ENCODE peak calls at places on chromosomes 4 and X, in nine cellular contexts. E is cardiac muscle cell; N is testis; T is tibial nerve; C is CD4-positive, alpha-beta T cell; A is A549; L is psoas muscle; J is K562; D is glutamatergic neuron. O is an unnamed sample.

GRCh38 chr4:88814043-88814617 is 116.5 kb upstream of the NAP1L5 start:
- DNase-seq in L (no peak), N (peak), A (no peak), E (no peak), C (no peak), J (peak), T (no peak), D (no peak), O (no peak)

GRCh38 chr4:3276961-3277360 is 15.9 kb upstream of the RGS12 start:
- DNase-seq in A (no peak), E (peak), L (no peak), T (no peak), J (no peak), N (no peak), D (no peak), C (no peak), O (no peak)

GRCh38 chrX:39996561-39996960 is 101.2 kb downstream of the BCOR start:
- DNase-seq in A (no peak), C (no peak), J (no peak), T (no peak), N (no peak), D (no peak), E (no peak), L (no peak), O (no peak)

GRCh38 chrX:67415937-67416336 is 127.9 kb upstream of the AR start:
- DNase-seq in J (no peak), A (no peak), C (no peak), L (no peak), T (no peak), D (no peak), E (no peak), N (no peak), O (no peak)

GRCh38 chrX:10524578-10524977 is 95.8 kb downstream of the MID1 start:
- DNase-seq in J (no peak), E (peak), D (no peak), L (no peak), A (no peak), T (no peak), N (no peak), C (no peak), O (no peak)

GRCh38 chr4:6239968-6240367 is 29.7 kb upstream of the WFS1 start:
- DNase-seq in C (peak), N (no peak), T (no peak), E (no peak), L (no peak), D (peak), J (no peak), A (no peak), O (no peak)

GRCh38 chrX:48989483-48989882 is 12.6 kb downstream of the GRIPAP1 start:
- DNase-seq in N (no peak), C (no peak), J (no peak), L (no peak), A (no peak), E (peak), D (no peak), T (no peak), O (no peak)

GRCh38 chrX:130741584-130741983 is 161.4 kb downstream of the ENOX2 start:
- DNase-seq in D (no peak), C (no peak), T (no peak), A (no peak), E (no peak), L (no peak), N (no peak), J (no peak), O (no peak)

GRCh38 chr4:133096972-133097371 is 52.1 kb upstream of the PCDH10 start:
- DNase-seq in T (no peak), D (no peak), C (no peak), J (no peak), L (no peak), A (no peak), N (no peak), E (no peak), O (no peak)

GRCh38 chr4:87306056-87306455 is 16.6 kb downstream of the HSD17B13 start:
- DNase-seq in D (no peak), N (no peak), E (no peak), L (no peak), T (no peak), A (no peak), C (no peak), J (no peak), O (no peak)

GRCh38 chr4:138982754-138983153 is 32.8 kb upstream of the NOCT start:
- DNase-seq in D (no peak), A (no peak), J (no peak), L (no peak), C (no peak), E (no peak), N (no peak), T (no peak), O (no peak)

GRCh38 chrX:57156397-57157049 is 19.3 kb upstream of the SPIN2A start:
- DNase-seq in T (no peak), J (peak), A (peak), D (peak), C (no peak), E (peak), N (peak), L (no peak), O (no peak)

GRCh38 chrX:117990438-117990837 is 126.2 kb downstream of the KLHL13 start:
- DNase-seq in E (no peak), A (no peak), D (no peak), C (no peak), J (no peak), T (no peak), L (no peak), N (no peak), O (no peak)

GRCh38 chr4:185656467-185656890 is 121.2 kb upstream of the PDLIM3 start:
- DNase-seq in J (no peak), T (no peak), C (no peak), N (no peak), D (no peak), E (peak), A (no peak), L (peak), O (no peak)

GRCh38 chrX:44898411-44899221 is 25.6 kb downstream of the KDM6A start:
- DNase-seq in A (no peak), D (no peak), J (peak), N (no peak), C (no peak), E (peak), L (no peak), T (no peak), O (no peak)

GRCh38 chrX:63281465-63281864 is 69.7 kb downstream of the SPIN4 start:
- DNase-seq in C (no peak), D (no peak), J (no peak), L (no peak), T (no peak), N (no peak), A (no peak), E (no peak), O (no peak)

DNA sequence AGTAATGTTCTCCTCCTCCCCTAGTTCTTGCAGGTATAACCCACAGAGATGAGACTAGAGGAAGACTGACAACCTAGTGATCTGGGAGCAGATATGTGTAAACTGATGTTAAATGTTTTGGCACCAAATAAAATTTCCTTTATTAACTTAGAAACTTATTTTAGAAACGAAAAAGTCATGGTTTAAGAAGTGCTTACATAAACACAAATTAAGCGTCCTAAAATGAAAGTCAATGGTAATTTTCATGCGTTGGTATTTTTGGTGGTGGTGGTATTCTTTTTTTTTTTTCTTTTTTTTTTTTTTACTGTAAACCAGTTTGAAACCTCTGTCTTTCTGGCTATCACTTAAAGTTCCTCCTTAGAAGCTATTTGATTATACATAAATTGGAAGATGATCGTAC is 1438.1 kb upstream of the TENM3 start:
- DNase-seq in E (no peak), A (no peak), T (no peak), C (no peak), J (no peak), L (no peak), N (no peak), D (no peak), O (no peak)
- TF ChIP-seq CTCF in E (no peak), A (no peak), T (no peak), C (no peak), J (no peak), L (no peak), N (no peak), D (no peak), O (no peak)

GRCh38 chrX:13748486-13748885 is 13.9 kb downstream of the OFD1 start:
- DNase-seq in A (no peak), D (no peak), C (no peak), E (no peak), J (no peak), T (no peak), N (no peak), L (no peak), O (no peak)

GRCh38 chrX:13752141-13752540 is 17.6 kb downstream of the OFD1 start:
- DNase-seq in A (no peak), J (no peak), T (no peak), N (no peak), C (no peak), D (no peak), L (no peak), E (no peak), O (no peak)

GRCh38 chrX:13750812-13751211 is 16.3 kb downstream of the OFD1 start:
- DNase-seq in J (no peak), T (no peak), N (no peak), C (no peak), E (no peak), A (no peak), D (no peak), L (no peak), O (no peak)

GRCh38 chrX:13750204-13750603 is 15.7 kb downstream of the OFD1 start:
- DNase-seq in C (no peak), A (peak), T (no peak), E (peak), N (no peak), L (no peak), D (no peak), J (peak), O (no peak)

DNA sequence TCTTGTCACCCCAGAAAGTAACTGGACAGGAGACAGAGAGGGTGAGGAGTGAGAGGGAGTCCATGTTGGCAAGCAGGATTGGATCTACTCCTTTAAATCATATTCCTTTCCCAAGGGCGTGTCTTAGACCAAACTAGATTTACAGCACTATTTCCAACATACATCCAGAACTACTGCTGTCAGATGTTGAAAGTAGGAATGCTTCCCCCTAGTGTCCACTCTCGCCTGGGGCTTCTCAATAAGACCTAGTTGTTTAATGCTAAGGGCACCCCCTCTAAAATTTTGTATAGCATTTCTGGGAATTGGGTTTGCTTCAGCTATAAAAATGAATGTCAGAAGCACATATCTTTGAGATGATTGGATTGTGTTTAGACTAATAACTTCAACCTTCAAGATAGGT is 13.3 kb downstream of the OFD1 start:
- DNase-seq in C (peak), N (peak), D (peak), A (peak), J (peak), E (peak), L (no peak), T (no peak), O (no peak)
- TF ChIP-seq CTCF in C (no peak), N (peak), D (no peak), A (peak), J (peak), E (peak), L (peak), T (peak), O (no peak)

GRCh38 chr4:16492872-16493271 is 266.6 kb upstream of the TAPT1 start:
- DNase-seq in C (no peak), D (no peak), N (no peak), E (no peak), T (no peak), L (no peak), A (no peak), J (no peak), O (no peak)

GRCh38 chr4:16498978-16499377 is 272.7 kb upstream of the TAPT1 start:
- DNase-seq in T (no peak), A (no peak), L (no peak), D (no peak), N (no peak), J (no peak), E (no peak), C (no peak), O (no peak)

GRCh38 chr4:16496501-16496900 is 270.2 kb upstream of the TAPT1 start:
- DNase-seq in L (peak), D (no peak), A (no peak), C (no peak), E (peak), J (no peak), T (no peak), N (no peak), O (no peak)
- TF ChIP-seq CTCF in L (no peak), D (no peak), A (no peak), C (no peak), E (no peak), J (no peak), T (no peak), N (no peak), O (no peak)

GRCh38 chr4:186726440-186727148 is 2.9 kb upstream of the FAT1 start:
- DNase-seq in L (peak), J (peak), E (peak), D (peak), T (peak), A (peak), C (no peak), N (peak), O (no peak)

GRCh38 chr4:186727149-186727976 is 3.7 kb upstream of the FAT1 start:
- DNase-seq in L (no peak), N (no peak), C (no peak), E (no peak), A (peak), J (no peak), D (no peak), T (no peak), O (no peak)

GRCh38 chr4:186729856-186730255 is 6.2 kb upstream of the FAT1 start:
- DNase-seq in T (no peak), D (no peak), C (no peak), E (no peak), N (no peak), A (no peak), J (no peak), L (no peak), O (no peak)

GRCh38 chr4:186728631-186729271 is 5.1 kb upstream of the FAT1 start:
- DNase-seq in J (no peak), A (peak), E (no peak), N (no peak), T (no peak), L (no peak), C (no peak), D (no peak), O (no peak)

DNA sequence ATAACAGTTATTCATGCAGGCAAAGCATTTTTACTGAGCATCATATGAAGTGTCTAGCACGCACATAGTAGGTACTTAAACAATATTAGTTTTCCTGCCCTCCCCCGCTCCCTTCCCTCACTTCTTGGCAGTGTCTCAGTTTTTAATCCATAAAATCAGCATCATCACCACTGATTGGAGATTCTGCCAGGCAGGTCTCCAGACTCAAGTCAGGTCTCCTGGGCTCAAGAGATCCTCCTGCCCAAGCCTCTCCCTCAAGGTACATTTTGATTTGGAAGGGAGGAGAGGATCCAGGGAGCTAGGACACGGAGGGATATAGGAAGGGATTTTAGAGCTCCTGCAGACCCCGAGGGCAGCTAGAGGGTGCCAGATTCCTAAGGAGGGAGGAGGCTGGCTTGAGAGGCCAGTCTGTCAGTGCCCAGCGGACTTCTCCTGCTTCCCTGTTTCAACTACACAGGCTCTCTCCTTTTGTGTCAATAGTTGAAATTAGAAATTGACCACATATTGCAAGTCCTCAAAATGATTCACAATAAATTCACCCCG is 4.4 kb upstream of the FAT1 start:
- DNase-seq in L (no peak), N (no peak), A (peak), E (peak), J (peak), T (no peak), D (no peak), C (no peak), O (no peak)
- TF ChIP-seq CTCF in L (no peak), N (no peak), A (peak), E (no peak), J (peak), T (peak), D (no peak), C (no peak), O (no peak)

GRCh38 chr4:105934381-105934780 is 39.1 kb downstream of the NPNT start:
- DNase-seq in E (no peak), L (no peak), N (no peak), T (no peak), J (no peak), D (no peak), A (no peak), C (no peak), O (no peak)
- TF ChIP-seq CTCF in E (no peak), L (no peak), N (no peak), T (no peak), J (no peak), D (no peak), A (no peak), C (no peak), O (no peak)

DNA sequence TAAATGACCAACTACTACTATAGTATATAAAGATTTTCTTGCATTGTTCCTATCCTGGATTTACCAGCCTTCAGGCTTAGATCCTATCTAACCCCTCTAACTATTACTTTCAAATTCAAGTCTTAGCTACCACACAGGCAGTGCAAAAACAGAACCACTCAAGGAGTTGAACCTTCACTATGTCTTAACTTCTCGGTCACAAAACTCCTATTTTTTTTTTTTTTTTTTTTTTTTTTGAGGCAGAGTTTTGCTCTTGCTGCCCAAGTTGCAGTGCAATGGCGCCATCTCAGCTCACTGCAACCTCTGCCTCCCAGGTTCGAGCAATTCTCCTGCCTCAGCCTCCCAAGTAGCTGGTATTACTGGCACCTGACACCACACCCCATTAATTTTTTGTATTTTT is 6.3 kb upstream of the FAM200B start:
- DNase-seq in N (no peak), A (no peak), D (no peak), T (no peak), C (no peak), J (no peak), L (no peak), E (no peak), O (no peak)
- TF ChIP-seq CTCF in N (no peak), A (no peak), D (no peak), T (no peak), C (no peak), J (no peak), L (no peak), E (no peak), O (no peak)

DNA sequence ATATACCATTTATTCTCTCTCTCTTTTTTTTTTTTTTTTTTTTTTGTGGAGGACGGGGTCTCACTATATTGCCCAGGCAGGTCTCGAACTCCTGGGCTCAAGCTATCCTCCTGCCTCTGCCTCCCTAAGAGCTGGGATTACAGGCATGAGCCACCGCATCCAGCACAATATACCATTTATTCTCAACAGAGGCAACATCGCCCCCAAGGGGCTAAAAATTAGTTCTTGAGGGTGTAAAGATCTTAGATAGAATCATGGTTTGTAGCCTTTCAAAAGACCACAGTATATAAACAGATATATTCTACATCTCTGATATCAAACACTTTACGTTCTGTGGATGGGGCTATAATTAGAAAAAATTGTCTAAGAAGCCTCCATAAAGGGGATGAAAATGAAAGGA is 39.8 kb upstream of the TCEAL2 start:
- DNase-seq in E (no peak), C (no peak), T (no peak), J (peak), N (no peak), L (no peak), A (no peak), D (no peak), O (no peak)
- TF ChIP-seq CTCF in E (no peak), C (no peak), T (no peak), J (no peak), N (no peak), L (no peak), A (no peak), D (no peak), O (no peak)

GRCh38 chrX:68599256-68600152 is 48.0 kb upstream of the STARD8 start:
- DNase-seq in A (peak), T (no peak), N (no peak), L (no peak), D (no peak), J (peak), E (peak), C (no peak), O (no peak)
- TF ChIP-seq CTCF in A (peak), T (peak), N (peak), L (peak), D (peak), J (peak), E (peak), C (no peak), O (no peak)